ENCODE peak calls at places on chromosomes 5 and 9, in nine cellular contexts. W is heart right ventricle; E is right cardiac atrium; Q is sigmoid colon; X is mammary epithelial cell; K is A549; U is fibroblast of lung; Z is CD4-positive, alpha-beta memory T cell; F is suprapubic skin. Y is an unnamed sample.

GRCh38 chr9:77731930-77732329 is 83.8 kb upstream of the GNA14 start:
- DNase-seq in W (no peak), E (no peak), Q (no peak), X (no peak), K (no peak), U (no peak), Z (no peak), F (no peak), Y (no peak)

GRCh38 chr5:139820606-139821005 is 25.0 kb downstream of the PSD2 start:
- DNase-seq in W (no peak), E (no peak), Q (peak; percentile 12), X (no peak), K (no peak), U (no peak), Z (no peak), F (no peak), Y (no peak)

GRCh38 chr9:33289501-33289900 is 815 bp upstream of the NFX1 start:
- DNase-seq in W (peak; percentile 13), E (peak; percentile 62), Q (no peak), X (no peak), K (no peak), U (no peak), Z (no peak), F (no peak), Y (peak; percentile 75)

GRCh38 chr5:74579215-74579614 is 61.3 kb downstream of the ENC1 start:
- DNase-seq in W (no peak), E (no peak), Q (no peak), X (peak; percentile 90), K (no peak), U (no peak), Z (peak; percentile 67), F (no peak), Y (no peak)

GRCh38 chr9:18746631-18747030 is 272.7 kb downstream of the ADAMTSL1 start:
- DNase-seq in W (no peak), E (no peak), Q (no peak), X (no peak), K (no peak), U (no peak), Z (no peak), F (no peak), Y (no peak)

GRCh38 chr9:130042931-130043653 is at the start of gene FNBP1:
- DNase-seq in W (peak; percentile 84), E (peak; percentile 94), Q (peak; percentile 92), X (peak; percentile 69), K (peak; percentile 74), U (peak; percentile 77), Z (peak; percentile 82), F (peak; percentile 89), Y (peak; percentile 94)

GRCh38 chr9:110891760-110892159 is 146.5 kb downstream of the LPAR1 start:
- DNase-seq in W (no peak), E (no peak), Q (no peak), X (no peak), K (peak; percentile 51), U (peak; percentile 54), Z (no peak), F (no peak), Y (no peak)

GRCh38 chr9:134509306-134509705 is 132.3 kb upstream of the COL5A1 start:
- DNase-seq in W (no peak), E (no peak), Q (no peak), X (no peak), K (no peak), U (no peak), Z (no peak), F (no peak), Y (no peak)

GRCh38 chr5:132224721-132225120 is 2.9 kb downstream of the P4HA2 start:
- DNase-seq in W (no peak), E (no peak), Q (peak; percentile 77), X (no peak), K (no peak), U (no peak), Z (no peak), F (peak; percentile 55), Y (peak; percentile 10)

GRCh38 chr5:143585970-143586369 is 182.5 kb upstream of the NR3C1 start:
- DNase-seq in W (no peak), E (no peak), Q (no peak), X (no peak), K (no peak), U (no peak), Z (no peak), F (no peak), Y (no peak)

GRCh38 chr9:82923410-82924242 is 139.3 kb downstream of the RASEF start:
- DNase-seq in W (no peak), E (no peak), Q (no peak), X (peak; percentile 11), K (no peak), U (no peak), Z (no peak), F (no peak), Y (no peak)

GRCh38 chr5:4879693-4880303 is 260.3 kb upstream of the ADAMTS16 start:
- DNase-seq in W (peak; percentile 69), E (peak; percentile 85), Q (peak; percentile 92), X (peak; percentile 43), K (peak; percentile 72), U (peak; percentile 60), Z (no peak), F (no peak), Y (peak; percentile 71)

GRCh38 chr5:172875372-172876279 is 41.6 kb downstream of the ERGIC1 start:
- DNase-seq in W (no peak), E (no peak), Q (no peak), X (peak; percentile 44), K (no peak), U (no peak), Z (no peak), F (no peak), Y (no peak)

GRCh38 chr9:130842547-130842946 is 7.5 kb downstream of the ABL1 start:
- DNase-seq in W (no peak), E (no peak), Q (no peak), X (no peak), K (no peak), U (no peak), Z (no peak), F (no peak), Y (no peak)

GRCh38 chr9:97293207-97293721 is 14.2 kb upstream of the CCDC180 start:
- DNase-seq in W (peak; percentile 55), E (peak; percentile 70), Q (no peak), X (no peak), K (no peak), U (peak; percentile 39), Z (no peak), F (no peak), Y (no peak)

GRCh38 chr5:173919443-173919842 is 31.3 kb downstream of the CPEB4 start:
- DNase-seq in W (no peak), E (no peak), Q (no peak), X (peak; percentile 66), K (peak; percentile 30), U (no peak), Z (no peak), F (no peak), Y (no peak)

GRCh38 chr9:114900937-114901802 is 29.2 kb downstream of the TNFSF8 start:
- DNase-seq in W (no peak), E (no peak), Q (no peak), X (peak; percentile 64), K (no peak), U (peak; percentile 47), Z (no peak), F (no peak), Y (no peak)

GRCh38 chr9:107158321-107158720 is 124.8 kb upstream of the RAD23B start:
- DNase-seq in W (no peak), E (no peak), Q (no peak), X (peak; percentile 16), K (peak; percentile 31), U (peak; percentile 39), Z (no peak), F (no peak), Y (no peak)

DNA sequence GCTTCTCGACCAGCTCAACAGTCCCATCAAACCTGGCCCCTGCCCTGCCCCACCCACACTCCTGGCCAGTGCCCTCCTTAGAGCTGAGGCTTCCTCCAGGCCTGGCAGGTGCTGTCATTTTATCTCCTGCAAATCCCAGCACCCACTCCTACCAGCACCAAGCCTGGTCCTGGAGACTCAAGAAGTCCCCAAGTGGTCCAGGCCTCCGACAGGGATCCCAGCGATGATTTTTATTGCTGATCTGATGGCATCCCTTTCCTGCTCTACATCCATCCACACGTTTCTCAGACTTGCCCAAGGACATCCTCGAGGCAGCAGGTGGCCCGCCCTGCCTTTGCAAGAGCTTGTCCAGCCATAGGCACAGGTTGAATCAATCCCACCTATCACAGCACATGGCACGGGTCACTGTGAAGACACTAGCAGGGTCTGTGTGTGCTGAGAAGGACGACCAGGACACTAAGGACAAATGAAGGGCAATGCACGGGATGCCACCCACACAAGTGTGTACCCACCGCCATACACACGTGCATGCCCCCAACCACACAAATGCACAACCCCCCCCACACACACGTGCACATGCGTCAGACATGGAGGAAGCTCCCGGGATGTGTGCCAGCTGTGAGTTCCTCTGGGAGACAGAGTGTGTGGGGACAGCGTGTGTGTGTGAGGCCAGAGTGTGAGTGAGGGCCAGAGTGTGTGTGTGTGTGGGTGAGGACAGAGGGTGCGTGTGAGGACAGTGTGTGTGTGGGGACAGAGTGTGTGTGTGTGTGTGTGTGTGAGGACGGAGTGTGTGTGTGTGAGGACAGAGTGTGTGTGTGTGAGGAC is 62.4 kb upstream of the UBAC1 start:
- DNase-seq in W (peak; percentile 75), E (peak; percentile 91), Q (peak; percentile 89), X (peak; percentile 11), K (no peak), U (peak; percentile 78), Z (no peak), F (peak; percentile 83), Y (peak; percentile 85)
- H3K27ac ChIP-seq in W (no peak overlapping the region), E (no peak overlapping the region), Q (no peak overlapping the region), X (no peak overlapping the region), K (no peak overlapping the region), U (peak overlapping the region; percentile 60), Z (no peak overlapping the region), F (peak overlapping the region; percentile 5), Y (no peak overlapping the region)

GRCh38 chr9:35836595-35836994 is 7.6 kb downstream of the TMEM8B start:
- DNase-seq in W (no peak), E (no peak), Q (peak; percentile 40), X (no peak), K (no peak), U (no peak), Z (no peak), F (no peak), Y (no peak)
- H3K4me1 ChIP-seq in W (peaks cover 26% of the 10 kb centered on the region), E (peaks cover 11% of the 10 kb centered on the region), Q (no peaks in the 10 kb centered on the region), X (no peaks in the 10 kb centered on the region), K (no peaks in the 10 kb centered on the region), U (no peaks in the 10 kb centered on the region), Z (no peaks in the 10 kb centered on the region), F (peaks cover 38% of the 10 kb centered on the region), Y (no peaks in the 10 kb centered on the region)

GRCh38 chr9:13865869-13866268 is 448.1 kb downstream of the NFIB start:
- DNase-seq in W (no peak), E (no peak), Q (no peak), X (peak; percentile 26), K (no peak), U (no peak), Z (no peak), F (no peak), Y (no peak)
- H3K27ac ChIP-seq in W (no peak overlapping the region), E (no peak overlapping the region), Q (no peak overlapping the region), X (no peak overlapping the region), K (no peak overlapping the region), U (no peak overlapping the region), Z (no peak overlapping the region), F (no peak overlapping the region), Y (no peak overlapping the region)

DNA sequence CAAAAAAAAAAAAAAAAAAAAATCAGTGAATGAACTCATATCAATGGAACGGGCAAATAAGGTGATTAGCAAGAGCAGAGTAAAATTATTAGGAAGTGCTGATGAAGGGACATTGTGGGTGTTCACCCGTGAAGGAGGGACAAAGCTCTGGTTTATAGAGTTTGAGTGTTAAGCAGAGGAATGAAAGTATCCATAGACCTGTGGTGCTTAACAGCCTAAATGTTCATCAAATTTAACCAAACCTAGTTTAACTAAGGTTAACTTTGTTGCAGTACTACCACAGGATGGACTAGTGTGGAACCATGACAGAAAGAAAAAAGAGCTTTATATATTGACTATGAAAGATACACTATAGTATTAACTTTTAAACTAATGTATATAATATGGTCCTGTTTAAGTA is 44.1 kb upstream of the TNFAIP8 start:
- DNase-seq in W (no peak), E (no peak), Q (no peak), X (no peak), K (no peak), U (no peak), Z (no peak), F (no peak), Y (no peak)
- H3K4me1 ChIP-seq in W (peaks cover 12% of the 10 kb centered on the region), E (no peaks in the 10 kb centered on the region), Q (no peaks in the 10 kb centered on the region), X (peaks cover 10% of the 10 kb centered on the region), K (peaks cover 55% of the 10 kb centered on the region), U (peaks cover 3% of the 10 kb centered on the region), Z (peaks cover 100% of the 10 kb centered on the region), F (peaks cover 13% of the 10 kb centered on the region), Y (peaks cover 3% of the 10 kb centered on the region)

Y was measured in aorta.